ENCODE peak calls at places on chromosome 11, in eight cellular contexts. Y is BJ, M is mucosa of descending colon, V is right lobe of liver, X is cardiac muscle cell, J is fibroblast of the aortic adventitia, E is sigmoid colon, Q is spleen. F is an unnamed sample.

GRCh38 chr11:67652965-67653845 is 2.7 kb upstream of the ACY3 start:
- DNase-seq in X (no peak), Y (no peak), M (peak; percentile 24), J (no peak), E (no peak), Q (peak; percentile 18), V (peak; percentile 9), F (no peak)

GRCh38 chr11:120525285-120526085 is 13.9 kb downstream of the GRIK4 start:
- DNase-seq in X (no peak), Y (no peak), Q (peak; percentile 67), J (no peak), E (peak; percentile 44), M (no peak), V (no peak), F (no peak)

GRCh38 chr11:102476069-102476468 is 23.5 kb upstream of the TMEM123 start:
- DNase-seq in X (no peak), E (no peak), M (no peak), Y (no peak), J (peak; percentile 73), V (no peak), Q (no peak), F (no peak)

GRCh38 chr11:12769834-12770345 is 95.7 kb downstream of the TEAD1 start:
- DNase-seq in Q (no peak), E (no peak), V (no peak), Y (peak; percentile 49), M (no peak), X (no peak), J (peak; percentile 87), F (no peak)

GRCh38 chr11:3104051-3104714 is 47.0 kb upstream of the CARS1 start:
- DNase-seq in X (no peak), V (peak; percentile 44), Y (no peak), E (peak; percentile 59), Q (no peak), J (no peak), M (no peak), F (no peak)

GRCh38 chr11:108340958-108341357 is 118.1 kb downstream of the ATM start:
- DNase-seq in Y (no peak), J (no peak), V (no peak), M (no peak), Q (no peak), E (no peak), X (no peak), F (no peak)

GRCh38 chr11:25970726-25971508 is 361.0 kb upstream of the ANO3 start:
- DNase-seq in E (no peak), Q (no peak), V (no peak), M (no peak), Y (no peak), J (no peak), X (no peak), F (no peak)

GRCh38 chr11:60756307-60757032 is at the start of gene MS4A15:
- DNase-seq in E (no peak), V (no peak), M (no peak), Y (no peak), X (peak; percentile 28), J (peak; percentile 2), Q (peak; percentile 24), F (no peak)

GRCh38 chr11:3003396-3004231 is 11.5 kb upstream of the NAP1L4 start:
- DNase-seq in X (no peak), Q (no peak), V (no peak), M (no peak), E (peak; percentile 46), J (no peak), Y (no peak), F (no peak)

GRCh38 chr11:2701230-2701629 is 1.4 kb upstream of the KCNQ1OT1 start:
- DNase-seq in Q (peak; percentile 71), E (peak; percentile 60), X (no peak), M (no peak), Y (no peak), V (peak; percentile 83), J (no peak), F (no peak)

GRCh38 chr11:109856958-109857357 is 236.2 kb upstream of the ZC3H12C start:
- DNase-seq in M (no peak), X (no peak), Q (no peak), V (no peak), E (no peak), Y (no peak), J (no peak), F (no peak)

GRCh38 chr11:94139421-94139820 is 10.8 kb downstream of the PANX1 start:
- DNase-seq in Y (no peak), V (no peak), E (no peak), X (peak; percentile 41), Q (no peak), M (no peak), J (no peak), F (peak; percentile 47)

GRCh38 chr11:75468534-75469340 is 35.7 kb upstream of the KLHL35 start:
- DNase-seq in V (peak; percentile 66), E (peak; percentile 87), M (no peak), Y (no peak), X (no peak), Q (peak; percentile 80), J (peak; percentile 86), F (no peak)

DNA sequence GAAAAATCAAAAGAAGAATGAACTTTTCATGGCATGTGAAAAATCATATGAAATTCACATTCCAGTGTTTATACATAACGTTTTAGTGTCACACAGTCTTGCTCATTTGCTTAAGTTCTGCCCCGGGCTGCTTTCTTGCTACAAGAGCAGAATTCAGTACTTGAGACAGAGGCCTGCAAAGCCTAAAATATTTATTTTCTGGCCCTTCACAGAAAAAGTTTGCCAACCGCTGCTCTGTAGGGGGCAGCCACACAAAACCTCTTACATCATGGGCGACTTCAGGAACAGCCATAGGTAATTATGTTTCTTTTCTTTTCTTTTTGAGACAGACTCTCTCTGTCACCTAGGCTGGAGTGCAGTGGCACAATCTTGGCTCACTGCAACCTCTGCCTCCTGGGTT is 1.0 kb upstream of the ATG2A start:
- DNase-seq in V (no peak), J (peak; percentile 65), X (peak; percentile 27), E (peak; percentile 60), Q (no peak), M (no peak), Y (no peak), F (no peak)
- TF ChIP-seq CTCF in V (no peak), J (peak; percentile 26), X (peak; percentile 39), E (no peak), Q (no peak), M (no peak), Y (peak; percentile 28), F (no peak)

DNA sequence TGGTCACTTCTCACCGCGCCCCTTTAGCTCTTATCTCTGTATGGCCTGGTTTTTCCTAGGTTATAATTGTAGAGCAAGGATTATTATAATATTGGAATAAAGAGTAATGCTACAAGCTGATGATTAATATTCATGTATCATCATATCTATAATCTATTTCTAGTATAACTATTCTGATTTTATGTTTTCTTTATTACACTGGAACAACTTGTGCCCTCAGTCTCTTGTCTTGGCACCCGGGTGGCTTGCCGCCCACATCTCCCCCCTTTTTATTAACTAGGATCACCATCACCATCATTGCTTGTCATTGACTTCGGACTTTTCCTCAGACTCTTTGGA is 11.0 kb downstream of the OR52K1 start:
- DNase-seq in E (no peak), V (no peak), Q (no peak), J (no peak), Y (no peak), X (no peak), M (no peak), F (no peak)
- TF ChIP-seq CTCF in E (no peak), V (no peak), Q (no peak), J (no peak), Y (no peak), X (no peak), M (no peak), F (peak; percentile 16)

DNA sequence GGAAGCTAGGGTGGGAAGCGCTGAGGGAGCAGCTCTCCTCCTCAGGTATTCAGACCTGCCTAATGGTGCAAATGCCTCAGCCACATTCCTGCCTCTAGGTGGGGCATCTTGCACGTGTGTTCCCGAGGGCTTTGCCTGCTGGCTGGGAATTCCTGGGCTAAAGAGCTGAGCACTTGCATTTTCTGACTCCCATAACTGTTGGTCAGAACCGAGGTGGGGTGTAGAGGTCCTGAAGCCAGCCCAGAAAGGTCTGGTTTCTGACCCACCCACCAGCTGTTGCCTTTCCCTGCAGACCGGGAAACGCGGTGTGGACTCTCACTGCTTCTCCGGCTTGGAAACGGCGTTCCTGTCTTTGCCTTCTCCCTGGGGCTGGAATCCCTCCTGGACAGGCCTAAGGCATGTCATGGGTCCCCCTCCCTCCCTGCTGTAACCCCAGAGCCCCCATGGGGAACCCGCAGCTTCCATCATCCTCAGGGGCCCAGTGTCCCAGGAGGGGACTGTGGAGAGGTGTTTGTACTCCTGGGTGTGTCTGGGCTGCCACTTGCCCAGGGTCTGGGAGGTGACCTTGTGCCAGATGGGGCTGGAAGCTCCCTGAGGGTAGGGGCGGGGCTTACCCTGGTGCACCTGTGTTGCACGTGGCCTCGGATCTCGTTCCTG is 24.0 kb upstream of the SMIM38 start:
- DNase-seq in E (no peak), Y (no peak), J (peak; percentile 81), Q (peak; percentile 55), V (peak; percentile 77), X (peak; percentile 90), M (no peak), F (peak; percentile 47)
- TF ChIP-seq CTCF in E (peak; percentile 78), Y (peak; percentile 90), J (peak; percentile 81), Q (peak; percentile 61), V (peak; percentile 95), X (peak; percentile 85), M (peak; percentile 53), F (peak; percentile 70)

DNA sequence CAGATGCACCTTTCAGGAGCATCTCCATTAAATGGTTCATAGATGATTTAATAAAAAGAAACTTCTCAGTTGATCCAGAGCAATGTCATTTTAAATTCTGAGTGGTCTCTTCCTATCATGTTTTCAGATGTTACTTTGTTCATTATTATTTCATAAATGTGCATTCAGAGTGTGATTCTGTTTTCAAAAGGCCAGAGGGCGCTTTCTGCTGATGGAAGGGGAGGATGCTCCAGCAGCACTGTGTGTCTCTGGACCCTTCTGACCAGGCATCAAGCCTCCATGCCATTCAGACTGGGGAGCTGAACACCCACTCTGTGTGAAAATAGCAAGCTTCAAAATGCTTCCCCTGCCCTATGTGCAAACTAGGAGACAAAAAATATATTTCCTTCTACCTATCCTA is 23.9 kb upstream of the CRTAM start:
- DNase-seq in Y (no peak), Q (no peak), J (no peak), V (no peak), E (no peak), X (no peak), M (no peak), F (no peak)
- TF ChIP-seq CTCF in Y (no peak), Q (no peak), J (peak; percentile 17), V (no peak), E (no peak), X (peak; percentile 30), M (no peak), F (no peak)

DNA sequence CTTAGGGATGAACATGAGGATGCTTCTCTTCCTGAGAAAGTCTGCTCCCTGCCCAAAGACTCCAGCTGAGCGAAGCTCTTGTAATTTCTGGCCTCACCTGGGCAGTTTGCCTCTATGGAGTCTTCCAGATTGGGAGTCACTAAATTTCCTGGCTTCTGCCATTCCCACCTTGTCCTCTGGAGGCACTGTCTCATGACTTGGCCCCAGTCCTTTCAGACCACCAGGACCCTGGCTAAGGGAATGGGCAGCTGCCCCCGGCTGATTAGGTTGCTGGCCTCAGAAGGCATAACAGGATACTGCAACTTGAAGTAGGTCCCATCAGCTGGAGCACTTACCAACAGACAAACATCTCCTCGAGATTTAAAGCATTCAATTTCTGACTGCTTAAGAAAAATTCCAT is 128.1 kb upstream of the SPON1 start:
- DNase-seq in J (no peak), Y (no peak), V (no peak), Q (no peak), E (no peak), X (peak; percentile 18), M (no peak), F (peak; percentile 47)
- TF ChIP-seq CTCF in J (peak; percentile 27), Y (peak; percentile 33), V (no peak), Q (no peak), E (no peak), X (peak; percentile 24), M (no peak), F (peak; percentile 72)

GRCh38 chr11:20712912-20713311 is 43.5 kb downstream of the NELL1 start:
- DNase-seq in J (no peak), M (no peak), X (no peak), Q (no peak), V (no peak), Y (no peak), E (no peak), F (no peak)
- TF ChIP-seq CTCF in J (no peak), M (no peak), X (no peak), Q (no peak), V (no peak), Y (no peak), E (no peak), F (no peak)